ENCODE peak calls at places on chromosome 4, in four cellular contexts. G is HTR-8/SVneo; A is activated effector memory CD4-positive, alpha-beta T cell treated with Interleukin-2 at 50 U/mL for 16 hours; S is cardiac fibroblast. R is an unnamed sample.

GRCh38 chr4:79232555-79232954 is 93.3 kb downstream of the NAA11 start:
- DNase-seq in G (no peak), A (no peak), S (peak; percentile 69), R (peak; percentile 47)

GRCh38 chr4:141027421-141027820 is 105.8 kb downstream of the RNF150 start:
- DNase-seq in G (no peak), A (no peak), S (no peak), R (no peak)

GRCh38 chr4:7553280-7553679 is 118.5 kb upstream of the PSAPL1 start:
- DNase-seq in G (no peak), A (no peak), S (no peak), R (no peak)

GRCh38 chr4:2788532-2789103 is 4.3 kb upstream of the SH3BP2 start:
- DNase-seq in G (no peak), A (no peak), S (peak; percentile 54), R (no peak)

GRCh38 chr4:11074581-11075241 is 354.0 kb downstream of the HS3ST1 start:
- DNase-seq in G (no peak), A (no peak), S (no peak), R (no peak)

GRCh38 chr4:56692576-56692975 is 11.5 kb upstream of the HOPX start:
- DNase-seq in G (no peak), A (no peak), S (no peak), R (no peak)

GRCh38 chr4:27059446-27059845 is 198.8 kb downstream of the STIM2 start:
- DNase-seq in G (no peak), A (no peak), S (no peak), R (no peak)

GRCh38 chr4:7396186-7396585 is 38.5 kb downstream of the PSAPL1 start:
- DNase-seq in G (no peak), A (no peak), S (no peak), R (no peak)

GRCh38 chr4:150569384-150569987 is 12.5 kb upstream of the MAB21L2 start:
- DNase-seq in G (peak; percentile 17), A (no peak), S (peak; percentile 18), R (peak; percentile 43)

GRCh38 chr4:41749650-41750049 is 1.1 kb upstream of the PHOX2B start:
- DNase-seq in G (no peak), A (no peak), S (no peak), R (no peak)

GRCh38 chr4:57710053-57710452 is 599.9 kb upstream of the IGFBP7 start:
- DNase-seq in G (no peak), A (no peak), S (no peak), R (no peak)

GRCh38 chr4:692771-693554 is 4.0 kb upstream of the SLC49A3 start:
- DNase-seq in G (no peak), A (no peak), S (no peak), R (no peak)

GRCh38 chr4:1593038-1593417 is 91.1 kb downstream of the FAM53A start:
- DNase-seq in G (no peak), A (no peak), S (no peak), R (no peak)

R was measured in skeletal muscle cell.